ENCODE peak calls at places on chromosomes 13 and 19, in four cellular contexts. F is fibroblast of lung, L is neuronal stem cell, J is IMR-90. W is an unnamed sample.
A peak's percentile ranks its signal among the peaks of the same experiment; 100 is the strongest.

GRCh38 chr13:113299951-113300350 is 2.9 kb downstream of the LAMP1 start:
- DNase-seq in F (no peak), L (no peak), J (no peak), W (no peak)

GRCh38 chr13:43058318-43058674 is 34.9 kb downstream of the DNAJC15 start:
- DNase-seq in F (peak; percentile 69), L (no peak), J (peak; percentile 62), W (peak; percentile 92)

GRCh38 chr13:70415141-70415540 is 306.9 kb upstream of the KLHL1 start:
- DNase-seq in F (no peak), L (no peak), J (no peak), W (no peak)

GRCh38 chr13:78194904-78195639 is 276.4 kb upstream of the EDNRB start:
- DNase-seq in F (peak; percentile 74), L (peak; percentile 26), J (peak; percentile 69), W (no peak)

GRCh38 chr19:1041835-1042685 is 2.2 kb downstream of the ABCA7 start:
- DNase-seq in F (no peak), L (no peak), J (no peak), W (no peak)

GRCh38 chr13:39038569-39038898 is 278 bp downstream of the NHLRC3 start:
- DNase-seq in F (no peak), L (no peak), J (no peak), W (peak; percentile 48)

GRCh38 chr13:109105899-109106298 is 476.5 kb downstream of the MYO16 start:
- DNase-seq in F (no peak), L (no peak), J (peak; percentile 52), W (no peak)

GRCh38 chr19:34241513-34242337 is 12.6 kb upstream of the GARRE1 start:
- DNase-seq in F (no peak), L (no peak), J (no peak), W (no peak)

GRCh38 chr13:93900735-93901134 is 578.7 kb downstream of the DCT start:
- DNase-seq in F (no peak), L (no peak), J (peak; percentile 67), W (no peak)

GRCh38 chr19:13847033-13847899 is 29.7 kb upstream of the NANOS3 start:
- DNase-seq in F (peak; percentile 91), L (peak; percentile 95), J (peak; percentile 91), W (peak; percentile 89)

GRCh38 chr13:87129602-87130300 is 541.4 kb upstream of the SLITRK5 start:
- DNase-seq in F (peak; percentile 49), L (no peak), J (peak; percentile 47), W (peak; percentile 52)

GRCh38 chr13:95404141-95404882 is 103.1 kb upstream of the ABCC4 start:
- DNase-seq in F (peak; percentile 58), L (peak; percentile 89), J (peak; percentile 73), W (peak; percentile 55)

GRCh38 chr19:58563034-58563573 is 4.7 kb upstream of the UBE2M start:
- DNase-seq in F (no peak), L (no peak), J (no peak), W (peak; percentile 32)

GRCh38 chr19:10462557-10462956 is 40.6 kb downstream of the KEAP1 start:
- DNase-seq in F (no peak), L (no peak), J (no peak), W (no peak)

GRCh38 chr19:1860133-1860775 is 3.1 kb downstream of the KLF16 start:
- DNase-seq in F (peak; percentile 76), L (peak; percentile 78), J (peak; percentile 81), W (no peak)

GRCh38 chr13:111632906-111633305 is 312.5 kb downstream of the TEX29 start:
- DNase-seq in F (no peak), L (no peak), J (no peak), W (no peak)

GRCh38 chr19:41577833-41578232 is 1.9 kb downstream of the CEACAM21 start:
- DNase-seq in F (no peak), L (no peak), J (no peak), W (no peak)

GRCh38 chr19:9306443-9306842 is 3.2 kb downstream of the ZNF699 start:
- DNase-seq in F (peak; percentile 97), L (no peak), J (peak; percentile 76), W (peak; percentile 73)

GRCh38 chr13:82407321-82407720 is 1475.0 kb downstream of the SLITRK1 start:
- DNase-seq in F (no peak), L (no peak), J (no peak), W (no peak)

GRCh38 chr13:90943961-90944360 is 403.5 kb upstream of the MIR17HG start:
- DNase-seq in F (no peak), L (no peak), J (no peak), W (no peak)

GRCh38 chr13:32600891-32601290 is 14.6 kb downstream of the PDS5B start:
- DNase-seq in F (no peak), L (no peak), J (no peak), W (no peak)

GRCh38 chr13:34409496-34410163 is 532.4 kb upstream of the NBEA start:
- DNase-seq in F (no peak), L (no peak), J (no peak), W (no peak)

GRCh38 chr13:19962894-19963293 is 4.4 kb downstream of the ZMYM2 start:
- DNase-seq in F (no peak), L (no peak), J (no peak), W (no peak)

GRCh38 chr13:19961924-19962323 is 3.4 kb downstream of the ZMYM2 start:
- DNase-seq in F (no peak), L (no peak), J (peak; percentile 31), W (no peak)

GRCh38 chr13:19960673-19961015 is 2.1 kb downstream of the ZMYM2 start:
- DNase-seq in F (no peak), L (no peak), J (no peak), W (peak; percentile 16)

GRCh38 chr13:19959831-19960672 is 1.5 kb downstream of the ZMYM2 start:
- DNase-seq in F (peak; percentile 88), L (peak; percentile 77), J (peak; percentile 90), W (peak; percentile 84)

DNA sequence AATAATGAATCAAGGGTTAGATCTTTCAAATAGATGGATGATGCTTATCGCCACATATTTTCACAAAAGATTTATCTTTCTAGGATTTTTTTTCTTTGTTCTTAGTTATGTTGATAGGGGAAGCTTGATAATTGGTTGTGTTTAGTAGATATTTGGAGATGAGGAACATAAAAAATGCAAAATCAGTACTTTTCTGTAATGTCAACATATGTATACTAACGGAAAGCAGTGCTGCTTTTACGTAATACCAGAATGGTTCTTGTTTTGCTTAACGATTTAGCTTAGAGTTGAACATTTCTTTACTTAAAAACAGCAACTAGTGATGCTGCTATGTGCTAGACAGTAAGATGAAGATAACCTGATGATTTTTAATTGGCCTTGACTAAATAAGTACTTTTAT is 3.0 kb downstream of the ZMYM2 start:
- DNase-seq in F (no peak), L (no peak), J (no peak), W (no peak)
- H3K9ac ChIP-seq in F (no peak overlapping the region), L (no peak overlapping the region), J (no peak overlapping the region), W (no peak overlapping the region)

GRCh38 chr19:38143847-38144246 is 80.2 kb downstream of the DPF1 start:
- DNase-seq in F (no peak), L (no peak), J (no peak), W (no peak)
- H3K4me1 ChIP-seq in F (no peaks in the 10 kb centered on the region), L (peaks cover 3% of the 10 kb centered on the region), J (no peaks in the 10 kb centered on the region), W (no peaks in the 10 kb centered on the region)

GRCh38 chr19:30307191-30307974 is 64.8 kb upstream of the ZNF536 start:
- DNase-seq in F (no peak), L (no peak), J (no peak), W (no peak)

GRCh38 chr19:30304540-30304939 is 67.6 kb upstream of the ZNF536 start:
- DNase-seq in F (no peak), L (no peak), J (no peak), W (no peak)

GRCh38 chr19:30303131-30303654 is 69.0 kb upstream of the ZNF536 start:
- DNase-seq in F (no peak), L (no peak), J (no peak), W (no peak)

GRCh38 chr19:30302076-30302475 is 70.1 kb upstream of the ZNF536 start:
- DNase-seq in F (no peak), L (no peak), J (no peak), W (no peak)

GRCh38 chr19:30305346-30306060 is 66.7 kb upstream of the ZNF536 start:
- DNase-seq in F (no peak), L (no peak), J (no peak), W (no peak)
- H3K4me3 ChIP-seq in F (no peak overlapping the region), L (no peak overlapping the region), J (no peak overlapping the region), W (no peak overlapping the region)

GRCh38 chr19:12400618-12401502 is at the start of gene ZNF799:
- DNase-seq in F (peak; percentile 97), L (peak; percentile 88), J (peak; percentile 95), W (peak; percentile 98)
- H3K9ac ChIP-seq in F (peak within 1 kb of the TSS; percentile 67), L (peak within 1 kb of the TSS; percentile 54), J (peak within 1 kb of the TSS; percentile 66), W (no peak within 1 kb of the TSS)

GRCh38 chr19:18943465-18943864 is 2.4 kb upstream of the HOMER3 start:
- DNase-seq in F (no peak), L (no peak), J (no peak), W (no peak)
- H3K4me1 ChIP-seq in F (no peaks in the 10 kb centered on the region), L (peaks cover 12% of the 10 kb centered on the region), J (peaks cover 6% of the 10 kb centered on the region), W (peaks cover 16% of the 10 kb centered on the region)

GRCh38 chr19:45767881-45768643 is 990 bp downstream of the SIX5 start:
- DNase-seq in F (peak; percentile 78), L (peak; percentile 69), J (peak; percentile 65), W (peak; percentile 70)

GRCh38 chr19:45767410-45767880 is 1.6 kb downstream of the SIX5 start:
- DNase-seq in F (peak; percentile 89), L (peak; percentile 72), J (peak; percentile 89), W (peak; percentile 81)

GRCh38 chr19:45766293-45766918 is 2.6 kb downstream of the SIX5 start:
- DNase-seq in F (no peak), L (no peak), J (no peak), W (no peak)

GRCh38 chr19:45765365-45766292 is 3.4 kb downstream of the SIX5 start:
- DNase-seq in F (no peak), L (no peak), J (no peak), W (no peak)

DNA sequence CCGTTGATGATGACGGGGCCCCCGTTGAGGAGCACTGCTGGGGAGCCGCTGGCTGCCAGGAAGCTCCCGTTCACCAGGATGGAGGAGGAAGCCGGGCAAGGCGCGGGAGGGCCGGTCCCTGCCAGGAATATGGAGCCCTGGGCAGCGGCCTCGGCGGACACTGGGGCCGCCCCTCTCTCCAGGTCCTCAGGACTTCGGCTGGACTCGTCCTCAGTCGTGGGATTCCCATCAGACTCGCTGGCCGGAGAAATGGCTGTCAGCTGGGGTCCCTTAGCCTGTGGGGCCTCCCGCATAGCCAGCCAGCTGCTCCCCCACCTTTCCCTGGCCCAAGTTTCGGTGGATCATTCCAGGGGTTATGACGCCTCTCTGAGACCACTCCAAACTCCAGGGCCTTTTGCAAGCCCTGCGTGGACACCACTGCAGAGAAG is 2.1 kb downstream of the SIX5 start:
- DNase-seq in F (peak; percentile 26), L (no peak), J (peak; percentile 16), W (no peak)
- H3K4me3 ChIP-seq in F (peak overlapping the region; percentile 76), L (peak overlapping the region; percentile 97), J (peak overlapping the region; percentile 62), W (peak overlapping the region; percentile 83)

GRCh38 chr13:41458187-41458938 is 1.0 kb downstream of the RGCC start:
- DNase-seq in F (peak; percentile 20), L (no peak), J (peak; percentile 46), W (peak; percentile 42)
- H3K9ac ChIP-seq in F (peak overlapping the region; percentile 72), L (peak overlapping the region; percentile 87), J (peak overlapping the region; percentile 76), W (peak overlapping the region; percentile 47)

GRCh38 chr19:19372656-19373416 is 32.6 kb upstream of the GATAD2A start:
- DNase-seq in F (no peak), L (no peak), J (peak; percentile 45), W (no peak)
- H3K4me1 ChIP-seq in F (peaks cover 3% of the 10 kb centered on the region), L (peaks cover 2% of the 10 kb centered on the region), J (peaks cover 5% of the 10 kb centered on the region), W (peaks cover 8% of the 10 kb centered on the region)

GRCh38 chr13:44189085-44189484 is 184.5 kb upstream of the SERP2 start:
- DNase-seq in F (no peak), L (no peak), J (no peak), W (no peak)
- H3K4me3 ChIP-seq in F (no peak overlapping the region), L (no peak overlapping the region), J (no peak overlapping the region), W (no peak overlapping the region)

GRCh38 chr13:106532111-106532929 is 3.1 kb downstream of the EFNB2 start:
- DNase-seq in F (peak; percentile 63), L (no peak), J (peak; percentile 32), W (peak; percentile 37)
- H3K9ac ChIP-seq in F (no peak overlapping the region), L (no peak overlapping the region), J (peak overlapping the region; percentile 57), W (peak overlapping the region; percentile 91)

W was measured in mammary epithelial cell.